ENCODE peak calls at places on chromosome 1, in five cellular contexts. One of them, this sample, is unnamed.

GRCh38 chr1:54347955-54348699 is 58.1 kb downstream of the SSBP3 start:
- DNase-seq in psoas muscle: no peak
- DNase-seq in GM23338: no peak
- DNase-seq in fibroblast of the aortic adventitia: no peak
- DNase-seq in pancreas: peak
- DNase-seq in this sample: no peak

GRCh38 chr1:154220970-154221814 is 437 bp downstream of the UBAP2L start:
- DNase-seq in psoas muscle: peak
- DNase-seq in GM23338: peak
- DNase-seq in fibroblast of the aortic adventitia: no peak
- DNase-seq in pancreas: peak
- DNase-seq in this sample: peak

GRCh38 chr1:172431721-172432192 is 11.3 kb downstream of the C1orf105 start:
- DNase-seq in psoas muscle: no peak
- DNase-seq in GM23338: peak
- DNase-seq in fibroblast of the aortic adventitia: no peak
- DNase-seq in pancreas: peak
- DNase-seq in this sample: no peak

GRCh38 chr1:173536254-173536653 is 59.1 kb downstream of the PRDX6 start:
- DNase-seq in psoas muscle: no peak
- DNase-seq in GM23338: no peak
- DNase-seq in fibroblast of the aortic adventitia: no peak
- DNase-seq in pancreas: no peak
- DNase-seq in this sample: no peak

GRCh38 chr1:87560961-87561360 is 232.3 kb downstream of the LMO4 start:
- DNase-seq in psoas muscle: no peak
- DNase-seq in GM23338: no peak
- DNase-seq in fibroblast of the aortic adventitia: peak
- DNase-seq in pancreas: no peak
- DNase-seq in this sample: no peak

GRCh38 chr1:157803851-157804250 is 16.1 kb downstream of the FCRL1 start:
- DNase-seq in psoas muscle: no peak
- DNase-seq in GM23338: no peak
- DNase-seq in fibroblast of the aortic adventitia: no peak
- DNase-seq in pancreas: no peak
- DNase-seq in this sample: no peak

GRCh38 chr1:181445436-181445835 is 37.9 kb upstream of the CACNA1E start:
- DNase-seq in psoas muscle: no peak
- DNase-seq in GM23338: no peak
- DNase-seq in fibroblast of the aortic adventitia: no peak
- DNase-seq in pancreas: no peak
- DNase-seq in this sample: no peak

GRCh38 chr1:39413902-39414528 is 77.4 kb upstream of the BMP8A start:
- DNase-seq in psoas muscle: no peak
- DNase-seq in GM23338: no peak
- DNase-seq in fibroblast of the aortic adventitia: no peak
- DNase-seq in pancreas: no peak
- DNase-seq in this sample: no peak

GRCh38 chr1:202615501-202616354 is 94.5 kb downstream of the SYT2 start:
- DNase-seq in psoas muscle: peak
- DNase-seq in GM23338: no peak
- DNase-seq in fibroblast of the aortic adventitia: peak
- DNase-seq in pancreas: peak
- DNase-seq in this sample: no peak

GRCh38 chr1:239951518-239952130 is 140.1 kb upstream of the FMN2 start:
- DNase-seq in psoas muscle: no peak
- DNase-seq in GM23338: peak
- DNase-seq in fibroblast of the aortic adventitia: peak
- DNase-seq in pancreas: no peak
- DNase-seq in this sample: peak

GRCh38 chr1:178107823-178108222 is 13.9 kb downstream of the RASAL2 start:
- DNase-seq in psoas muscle: no peak
- DNase-seq in GM23338: no peak
- DNase-seq in fibroblast of the aortic adventitia: no peak
- DNase-seq in pancreas: no peak
- DNase-seq in this sample: no peak

GRCh38 chr1:43284065-43284464 is 1.3 kb downstream of the C1orf210 start:
- DNase-seq in psoas muscle: no peak
- DNase-seq in GM23338: no peak
- DNase-seq in fibroblast of the aortic adventitia: no peak
- DNase-seq in pancreas: peak
- DNase-seq in this sample: no peak

GRCh38 chr1:31934706-31935629 is 3.2 kb downstream of the PTP4A2 start:
- DNase-seq in psoas muscle: no peak
- DNase-seq in GM23338: no peak
- DNase-seq in fibroblast of the aortic adventitia: peak
- DNase-seq in pancreas: no peak
- DNase-seq in this sample: no peak

GRCh38 chr1:5597991-5598823 is 394.0 kb downstream of the NPHP4 start:
- DNase-seq in psoas muscle: no peak
- DNase-seq in GM23338: no peak
- DNase-seq in fibroblast of the aortic adventitia: no peak
- DNase-seq in pancreas: no peak
- DNase-seq in this sample: no peak

GRCh38 chr1:225763815-225764548 is 13.6 kb upstream of the SRP9 start:
- DNase-seq in psoas muscle: no peak
- DNase-seq in GM23338: no peak
- DNase-seq in fibroblast of the aortic adventitia: peak
- DNase-seq in pancreas: no peak
- DNase-seq in this sample: no peak

GRCh38 chr1:25562101-25562927 is 18.9 kb downstream of the LDLRAP1 start:
- DNase-seq in psoas muscle: peak
- DNase-seq in GM23338: no peak
- DNase-seq in fibroblast of the aortic adventitia: no peak
- DNase-seq in pancreas: no peak
- DNase-seq in this sample: no peak

GRCh38 chr1:176656257-176656995 is 193.5 kb downstream of the PAPPA2 start:
- DNase-seq in psoas muscle: no peak
- DNase-seq in GM23338: no peak
- DNase-seq in fibroblast of the aortic adventitia: peak
- DNase-seq in pancreas: no peak
- DNase-seq in this sample: no peak

GRCh38 chr1:196462101-196462500 is 146.1 kb downstream of the KCNT2 start:
- DNase-seq in psoas muscle: no peak
- DNase-seq in GM23338: no peak
- DNase-seq in fibroblast of the aortic adventitia: no peak
- DNase-seq in pancreas: no peak
- DNase-seq in this sample: no peak

GRCh38 chr1:54887665-54888071 is 673 bp upstream of the DHCR24 start:
- DNase-seq in psoas muscle: peak
- DNase-seq in GM23338: no peak
- DNase-seq in fibroblast of the aortic adventitia: peak
- DNase-seq in pancreas: no peak
- DNase-seq in this sample: peak

GRCh38 chr1:203547147-203547546 is 53.2 kb downstream of the OPTC start:
- DNase-seq in psoas muscle: no peak
- DNase-seq in GM23338: no peak
- DNase-seq in fibroblast of the aortic adventitia: no peak
- DNase-seq in pancreas: no peak
- DNase-seq in this sample: no peak

GRCh38 chr1:25958475-25958874 is 39.4 kb downstream of the PAFAH2 start:
- DNase-seq in psoas muscle: no peak
- DNase-seq in GM23338: no peak
- DNase-seq in fibroblast of the aortic adventitia: peak
- DNase-seq in pancreas: no peak
- DNase-seq in this sample: no peak

GRCh38 chr1:154431586-154432373 is 26.6 kb downstream of the IL6R start:
- DNase-seq in psoas muscle: peak
- DNase-seq in GM23338: no peak
- DNase-seq in fibroblast of the aortic adventitia: peak
- DNase-seq in pancreas: no peak
- DNase-seq in this sample: no peak

GRCh38 chr1:154182342-154183044 is 9.4 kb downstream of the TPM3 start:
- DNase-seq in psoas muscle: peak
- DNase-seq in GM23338: peak
- DNase-seq in fibroblast of the aortic adventitia: peak
- DNase-seq in pancreas: peak
- DNase-seq in this sample: peak

DNA sequence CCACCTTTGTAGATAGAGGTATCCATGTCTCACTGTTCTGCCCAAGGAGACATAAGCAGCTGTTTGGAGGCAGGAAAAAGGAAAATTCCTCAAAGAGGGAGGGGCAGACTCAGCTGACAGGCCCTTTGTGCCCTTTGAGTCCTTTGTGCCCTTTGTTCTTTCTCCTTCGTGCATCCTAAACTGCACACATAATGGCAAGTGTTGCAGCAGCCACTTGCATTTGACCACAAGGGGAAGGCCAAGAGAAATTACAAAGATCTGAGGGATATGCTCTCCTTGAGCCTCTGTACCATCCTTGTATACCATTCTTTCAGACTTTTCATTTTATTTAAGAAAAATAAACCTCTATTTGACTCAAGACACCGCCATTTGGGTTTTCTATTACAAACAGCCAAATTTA is 71.8 kb upstream of the PKN2 start:
- DNase-seq in psoas muscle: no peak
- DNase-seq in GM23338: peak
- DNase-seq in fibroblast of the aortic adventitia: no peak
- DNase-seq in pancreas: no peak
- DNase-seq in this sample: no peak
- TF ChIP-seq CTCF in psoas muscle: no peak
- TF ChIP-seq CTCF in GM23338: no peak
- TF ChIP-seq CTCF in fibroblast of the aortic adventitia: no peak
- TF ChIP-seq CTCF in pancreas: no peak
- TF ChIP-seq CTCF in this sample: no peak

DNA sequence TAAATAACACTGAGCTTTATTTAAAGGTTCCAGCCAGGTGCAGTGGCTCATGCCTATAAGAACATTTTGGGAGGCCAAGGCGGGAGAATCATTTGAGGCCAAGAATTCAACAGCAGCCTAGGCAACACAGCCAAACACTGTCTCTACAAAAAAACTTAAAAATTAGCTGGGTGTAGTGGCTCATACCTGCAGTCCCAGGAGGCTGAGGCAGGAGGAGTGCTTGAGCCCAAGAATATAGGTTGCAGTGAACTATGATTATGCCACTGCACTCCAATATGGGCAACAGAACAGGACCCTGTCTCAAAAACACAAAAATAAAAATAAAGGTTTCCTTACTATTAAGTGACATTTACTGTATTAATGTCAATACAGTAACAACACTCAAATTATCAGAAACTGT is 2.1 kb downstream of the TAF12 start:
- DNase-seq in psoas muscle: no peak
- DNase-seq in GM23338: peak
- DNase-seq in fibroblast of the aortic adventitia: peak
- DNase-seq in pancreas: no peak
- DNase-seq in this sample: no peak
- TF ChIP-seq CTCF in psoas muscle: no peak
- TF ChIP-seq CTCF in GM23338: peak
- TF ChIP-seq CTCF in fibroblast of the aortic adventitia: peak
- TF ChIP-seq CTCF in pancreas: no peak
- TF ChIP-seq CTCF in this sample: no peak

GRCh38 chr1:78687315-78687714 is 37.7 kb downstream of the IFI44 start:
- DNase-seq in psoas muscle: no peak
- DNase-seq in GM23338: no peak
- DNase-seq in fibroblast of the aortic adventitia: no peak
- DNase-seq in pancreas: no peak
- DNase-seq in this sample: no peak

GRCh38 chr1:78691995-78692747 is 42.5 kb downstream of the IFI44 start:
- DNase-seq in psoas muscle: no peak
- DNase-seq in GM23338: no peak
- DNase-seq in fibroblast of the aortic adventitia: peak
- DNase-seq in pancreas: no peak
- DNase-seq in this sample: no peak

GRCh38 chr1:78690516-78690915 is 40.9 kb downstream of the IFI44 start:
- DNase-seq in psoas muscle: no peak
- DNase-seq in GM23338: no peak
- DNase-seq in fibroblast of the aortic adventitia: no peak
- DNase-seq in pancreas: no peak
- DNase-seq in this sample: no peak

GRCh38 chr1:78687914-78688313 is 38.3 kb downstream of the IFI44 start:
- DNase-seq in psoas muscle: no peak
- DNase-seq in GM23338: no peak
- DNase-seq in fibroblast of the aortic adventitia: peak
- DNase-seq in pancreas: no peak
- DNase-seq in this sample: no peak

DNA sequence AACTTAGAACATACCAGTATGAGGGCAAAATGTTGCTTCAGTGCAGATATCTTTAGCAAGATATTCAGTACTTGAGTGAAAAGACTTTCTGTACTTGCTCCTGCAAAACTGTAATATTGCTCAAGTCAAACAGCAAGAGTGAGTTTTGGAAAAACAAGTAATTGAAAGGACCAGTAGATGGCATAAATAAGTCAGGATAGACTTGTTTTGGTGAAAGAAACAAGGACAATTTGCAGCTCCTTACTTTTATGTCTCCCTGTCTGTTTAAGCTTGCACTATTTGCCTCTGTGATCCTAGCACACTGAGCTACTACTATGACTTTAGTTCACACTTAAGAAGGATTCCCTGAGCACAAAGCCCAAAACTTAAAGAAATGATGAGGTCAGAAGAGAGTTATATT is 39.1 kb downstream of the IFI44 start:
- DNase-seq in psoas muscle: no peak
- DNase-seq in GM23338: peak
- DNase-seq in fibroblast of the aortic adventitia: peak
- DNase-seq in pancreas: no peak
- DNase-seq in this sample: no peak
- TF ChIP-seq CTCF in psoas muscle: no peak
- TF ChIP-seq CTCF in GM23338: peak
- TF ChIP-seq CTCF in fibroblast of the aortic adventitia: peak
- TF ChIP-seq CTCF in pancreas: no peak
- TF ChIP-seq CTCF in this sample: no peak

GRCh38 chr1:164953815-164954214 is 394.8 kb downstream of the PBX1 start:
- DNase-seq in psoas muscle: no peak
- DNase-seq in GM23338: peak
- DNase-seq in fibroblast of the aortic adventitia: no peak
- DNase-seq in pancreas: no peak
- DNase-seq in this sample: no peak
- TF ChIP-seq CTCF in psoas muscle: no peak
- TF ChIP-seq CTCF in GM23338: no peak
- TF ChIP-seq CTCF in fibroblast of the aortic adventitia: no peak
- TF ChIP-seq CTCF in pancreas: no peak
- TF ChIP-seq CTCF in this sample: no peak

GRCh38 chr1:20165522-20165951 is 20.4 kb upstream of the UBXN10 start:
- DNase-seq in psoas muscle: no peak
- DNase-seq in GM23338: peak
- DNase-seq in fibroblast of the aortic adventitia: no peak
- DNase-seq in pancreas: no peak
- DNase-seq in this sample: no peak
- TF ChIP-seq CTCF in psoas muscle: no peak
- TF ChIP-seq CTCF in GM23338: peak
- TF ChIP-seq CTCF in fibroblast of the aortic adventitia: peak
- TF ChIP-seq CTCF in pancreas: no peak
- TF ChIP-seq CTCF in this sample: peak

DNA sequence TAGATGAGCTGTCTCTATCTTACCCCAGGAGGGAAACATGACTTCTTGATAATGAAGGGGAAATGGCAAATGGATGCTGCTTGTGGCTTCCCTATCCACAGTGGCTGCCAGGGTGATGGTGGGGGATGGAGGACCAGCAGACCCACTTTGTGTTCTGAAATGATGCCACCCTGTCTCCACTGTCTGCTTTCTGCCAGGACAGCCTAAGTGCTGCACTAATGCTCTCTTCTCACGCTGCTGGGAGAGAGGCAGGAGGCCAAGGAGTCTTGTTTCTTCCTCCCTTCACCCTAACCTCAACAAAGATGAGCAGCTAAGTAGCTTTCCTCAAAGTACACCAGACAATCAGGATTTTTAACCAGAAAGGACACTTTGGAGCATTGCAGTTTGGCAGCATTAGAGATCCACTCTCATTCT is 36.6 kb downstream of the XCL1 start:
- DNase-seq in psoas muscle: peak
- DNase-seq in GM23338: no peak
- DNase-seq in fibroblast of the aortic adventitia: no peak
- DNase-seq in pancreas: no peak
- DNase-seq in this sample: no peak
- TF ChIP-seq CTCF in psoas muscle: no peak
- TF ChIP-seq CTCF in GM23338: no peak
- TF ChIP-seq CTCF in fibroblast of the aortic adventitia: no peak
- TF ChIP-seq CTCF in pancreas: no peak
- TF ChIP-seq CTCF in this sample: no peak

This sample was measured in glutamatergic neuron.